ENCODE peak calls at places on chromosomes 4 and X, in eight cellular contexts. T, Z, M, S, O, F, X and K are unnamed samples. For H3K27me3, the result is how much of the 10 kb centered on the place peaks cover.

GRCh38 chrX:149871940-149872339 is 9.0 kb upstream of the MAGEA8 start:
- DNase-seq in M (peak), T (no peak), S (peak), O (peak), Z (peak), F (no peak), X (no peak), K (no peak)

GRCh38 chr4:8700576-8700975 is 108.0 kb downstream of the CPZ start:
- DNase-seq in S (no peak), O (no peak), M (peak), F (no peak), T (no peak), X (no peak), Z (no peak), K (no peak)

GRCh38 chrX:109393859-109394258 is 88.0 kb downstream of the GUCY2F start:
- DNase-seq in M (no peak), T (no peak), X (no peak), F (no peak), Z (no peak), O (no peak), S (no peak), K (no peak)

GRCh38 chrX:137119049-137119448 is 85.3 kb upstream of the GPR101 start:
- DNase-seq in X (no peak), O (no peak), T (no peak), S (no peak), Z (no peak), F (no peak), M (no peak), K (no peak)

GRCh38 chr4:144336633-144337032 is 196.1 kb upstream of the GYPA start:
- DNase-seq in F (no peak), O (no peak), X (no peak), Z (no peak), S (no peak), T (no peak), M (no peak), K (no peak)

GRCh38 chrX:37455381-37455780 is 106.2 kb downstream of the PRRG1 start:
- DNase-seq in T (no peak), F (no peak), S (no peak), O (no peak), Z (no peak), X (no peak), M (no peak), K (no peak)

GRCh38 chr4:55445921-55446577 is 50.3 kb downstream of the TMEM165 start:
- DNase-seq in F (peak), Z (no peak), T (no peak), M (peak), S (no peak), X (no peak), O (no peak), K (peak)

GRCh38 chr4:10461091-10461849 is 4.0 kb upstream of the ZNF518B start:
- DNase-seq in M (peak), Z (peak), X (peak), O (peak), S (peak), T (peak), F (peak), K (peak)

GRCh38 chr4:57442834-57443291 is 332.7 kb upstream of the IGFBP7 start:
- DNase-seq in S (peak), F (peak), X (no peak), T (no peak), O (peak), Z (peak), M (peak), K (peak)

GRCh38 chr4:162061214-162061613 is 102.6 kb downstream of the FSTL5 start:
- DNase-seq in Z (peak), M (no peak), F (no peak), X (no peak), S (peak), T (no peak), O (peak), K (peak)

GRCh38 chr4:121633642-121634041 is 63.1 kb downstream of the ANXA5 start:
- DNase-seq in S (no peak), O (no peak), X (no peak), Z (no peak), F (no peak), M (no peak), T (no peak), K (no peak)

GRCh38 chr4:86822136-86822535 is 27.0 kb downstream of the SLC10A6 start:
- DNase-seq in M (no peak), F (peak), S (no peak), O (no peak), Z (no peak), T (no peak), X (no peak), K (peak)

GRCh38 chrX:151505796-151506195 is 57.7 kb upstream of the PASD1 start:
- DNase-seq in M (peak), T (no peak), F (no peak), Z (peak), S (no peak), X (no peak), O (peak), K (peak)

GRCh38 chrX:127877358-127877757 is 174.8 kb downstream of the ACTRT1 start:
- DNase-seq in Z (no peak), X (no peak), F (no peak), O (no peak), S (no peak), T (no peak), M (no peak), K (no peak)

GRCh38 chr4:13524504-13525243 is 19.6 kb downstream of the NKX3-2 start:
- DNase-seq in F (peak), Z (no peak), O (no peak), S (no peak), M (peak), T (no peak), X (no peak), K (no peak)

GRCh38 chr4:78776031-78776728 is at the start of gene BMP2K:
- DNase-seq in Z (peak), F (peak), O (peak), T (peak), X (peak), S (peak), M (peak), K (no peak)

GRCh38 chrX:16512401-16512776 is 137.6 kb upstream of the S100G start:
- DNase-seq in M (no peak), S (peak), O (no peak), F (no peak), T (no peak), Z (no peak), X (no peak), K (no peak)

GRCh38 chrX:149145845-149146285 is 359.2 kb downstream of the IDS start:
- DNase-seq in O (no peak), T (no peak), X (no peak), M (peak), S (no peak), Z (no peak), F (no peak), K (no peak)

GRCh38 chrX:150094375-150094774 is 156.1 kb upstream of the EOLA2 start:
- DNase-seq in O (no peak), Z (no peak), M (peak), S (no peak), F (no peak), T (no peak), X (no peak), K (no peak)

GRCh38 chr4:27006247-27006603 is 145.6 kb downstream of the STIM2 start:
- DNase-seq in M (peak), S (no peak), F (peak), X (no peak), Z (no peak), T (no peak), O (no peak), K (no peak)

GRCh38 chr4:18777190-18777589 is 755.6 kb upstream of the LCORL start:
- DNase-seq in S (no peak), X (no peak), Z (no peak), F (no peak), T (no peak), M (no peak), O (no peak), K (no peak)

GRCh38 chrX:153948847-153949819 is 4.7 kb upstream of the RENBP start:
- DNase-seq in Z (no peak), F (no peak), M (no peak), X (no peak), T (peak), S (no peak), O (no peak), K (no peak)

GRCh38 chr4:15197005-15197404 is 194.7 kb downstream of the CPEB2 start:
- DNase-seq in Z (peak), M (peak), O (peak), X (no peak), F (peak), S (peak), T (no peak), K (peak)
- H3K27me3 ChIP-seq in Z (under half), M (under half), O (under half), X (under half), F (under half), S (under half), T (under half), K (under half)

DNA sequence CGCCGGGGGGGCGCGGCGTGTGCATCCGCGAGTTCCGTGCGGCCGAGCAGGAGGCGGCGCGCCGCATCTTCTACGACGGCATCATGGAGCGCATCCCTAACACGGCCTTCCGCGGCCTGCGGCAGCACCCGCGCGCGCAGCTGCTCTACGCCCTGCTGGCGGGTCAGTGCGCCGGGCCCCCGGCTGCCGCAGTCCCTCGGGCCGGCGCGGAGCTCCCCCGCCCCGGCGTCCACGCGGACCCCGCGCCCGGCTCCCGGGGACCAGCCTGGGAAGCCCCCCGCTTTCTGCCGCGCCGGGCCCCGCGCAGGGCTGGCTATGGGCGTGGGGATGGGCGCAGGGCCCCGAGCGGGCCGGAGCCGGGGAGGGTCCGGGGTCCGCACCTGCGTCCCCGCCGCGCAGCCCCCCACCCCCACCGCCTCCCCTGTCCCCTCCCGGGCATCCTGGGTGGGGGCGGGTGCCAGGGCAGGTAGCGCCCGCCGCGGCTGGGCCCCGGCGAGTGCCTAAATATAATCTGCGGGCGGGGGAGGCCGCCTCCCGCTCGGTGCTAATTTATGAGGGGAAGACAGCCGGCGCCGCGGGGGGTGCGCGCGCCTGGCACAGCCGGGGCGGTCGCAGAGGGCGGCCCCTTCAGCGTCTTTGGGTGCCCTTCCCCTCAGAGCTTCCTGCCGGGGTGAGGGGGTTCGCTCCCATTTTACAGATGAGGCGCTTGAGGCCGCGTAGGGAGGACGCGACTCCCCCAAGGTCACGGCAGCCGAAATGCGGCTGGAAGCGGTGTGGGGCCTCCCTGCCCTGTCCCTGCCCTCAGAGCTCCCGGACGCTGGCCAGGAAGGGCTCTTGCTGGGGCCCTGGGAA is 825 bp downstream of the NAT8L start:
- DNase-seq in O (peak), T (peak), Z (peak), M (peak), X (no peak), F (no peak), S (no peak), K (no peak)
- H3K27me3 ChIP-seq in O (under half), T (under half), Z (under half), M (under half), X (under half), F (half or more), S (under half), K (half or more)

GRCh38 chr4:98970386-98970785 is 25.1 kb upstream of the METAP1 start:
- DNase-seq in O (no peak), M (no peak), T (no peak), S (no peak), Z (no peak), F (peak), X (no peak), K (peak)
- H3K27me3 ChIP-seq in O (under half), M (under half), T (under half), S (under half), Z (under half), F (under half), X (under half), K (under half)

GRCh38 chrX:107447642-107448041 is 1.8 kb upstream of the FRMPD3 start:
- DNase-seq in S (no peak), X (no peak), T (no peak), M (peak), F (no peak), O (no peak), Z (no peak), K (no peak)

GRCh38 chrX:107451754-107452153 is 2.3 kb downstream of the FRMPD3 start:
- DNase-seq in Z (peak), S (no peak), X (no peak), M (no peak), O (no peak), F (no peak), T (peak), K (no peak)

GRCh38 chrX:107449490-107450175 is at the start of gene FRMPD3:
- DNase-seq in F (no peak), T (peak), S (no peak), Z (peak), M (peak), X (no peak), O (peak), K (no peak)

GRCh38 chrX:107448625-107449468 is 605 bp upstream of the FRMPD3 start:
- DNase-seq in O (peak), T (peak), Z (peak), X (no peak), S (peak), M (peak), F (no peak), K (no peak)

GRCh38 chrX:107450823-107451509 is 1.5 kb downstream of the FRMPD3 start:
- DNase-seq in F (no peak), S (peak), T (peak), X (no peak), O (peak), M (peak), Z (peak), K (no peak)
- H3K27me3 ChIP-seq in F (half or more), S (under half), T (under half), X (under half), O (half or more), M (under half), Z (under half), K (half or more)

DNA sequence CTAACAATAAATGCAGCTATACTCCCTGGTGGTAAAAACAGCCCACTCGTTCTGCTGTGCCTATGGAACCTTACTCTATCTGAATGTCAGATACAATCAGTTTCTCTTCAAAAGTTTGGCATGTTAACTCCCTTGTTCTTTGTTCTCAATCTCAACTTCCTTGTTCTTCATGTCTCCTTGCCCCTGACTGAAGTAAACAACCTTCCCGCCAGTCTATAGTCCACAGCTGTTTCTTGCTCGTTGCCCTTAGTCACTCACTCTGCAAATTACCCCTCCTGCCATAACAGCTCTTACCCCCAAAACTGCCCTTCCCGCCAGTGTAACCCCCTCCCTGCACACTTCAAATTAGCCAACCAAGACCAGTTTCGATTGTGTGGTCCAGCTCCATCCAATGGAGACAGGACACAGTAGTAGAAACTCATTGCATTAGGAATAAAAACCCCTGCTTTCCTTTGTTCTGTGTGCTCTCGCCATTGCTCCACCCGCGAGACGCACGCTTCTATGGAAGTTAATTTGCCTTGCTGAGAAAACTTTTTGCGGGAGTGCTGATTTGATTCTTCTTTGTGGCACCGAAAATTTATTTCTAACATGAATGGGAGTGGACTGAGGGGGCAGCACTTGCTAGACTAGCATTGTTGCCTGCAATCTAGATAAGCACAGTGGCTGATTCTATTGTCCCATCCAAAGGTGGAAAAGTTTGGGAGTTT is 7.1 kb upstream of the GPR82 start:
- DNase-seq in O (no peak), M (no peak), Z (no peak), S (no peak), T (no peak), X (no peak), F (no peak), K (no peak)
- H3K27me3 ChIP-seq in O (under half), M (under half), Z (under half), S (under half), T (under half), X (under half), F (under half), K (under half)

GRCh38 chr4:4637710-4638109 is 95.9 kb upstream of the STX18 start:
- DNase-seq in M (no peak), Z (no peak), F (no peak), O (no peak), S (no peak), X (no peak), T (no peak), K (no peak)
- H3K27me3 ChIP-seq in M (under half), Z (under half), F (under half), O (under half), S (under half), X (under half), T (under half), K (under half)

GRCh38 chr4:110614173-110614948 is 8.5 kb downstream of the PITX2 start:
- DNase-seq in M (no peak), S (no peak), F (no peak), O (no peak), T (no peak), X (no peak), Z (no peak), K (no peak)

GRCh38 chr4:110614981-110615365 is 7.9 kb downstream of the PITX2 start:
- DNase-seq in X (peak), S (no peak), F (no peak), T (no peak), M (no peak), Z (no peak), O (no peak), K (no peak)

GRCh38 chr4:110612631-110613269 is 10.1 kb downstream of the PITX2 start:
- DNase-seq in X (peak), T (no peak), S (no peak), Z (no peak), O (no peak), M (no peak), F (no peak), K (no peak)

GRCh38 chr4:110611968-110612447 is 10.9 kb downstream of the PITX2 start:
- DNase-seq in T (no peak), X (peak), F (no peak), Z (no peak), S (no peak), O (no peak), M (no peak), K (no peak)

GRCh38 chr4:110613710-110614109 is 9.2 kb downstream of the PITX2 start:
- DNase-seq in O (no peak), X (no peak), S (no peak), M (no peak), T (no peak), Z (no peak), F (no peak), K (no peak)
- H3K27me3 ChIP-seq in O (under half), X (under half), S (half or more), M (under half), T (under half), Z (half or more), F (half or more), K (under half)

GRCh38 chr4:3711183-3712111 is 54.7 kb upstream of the ADRA2C start:
- DNase-seq in Z (no peak), F (no peak), T (peak), M (no peak), X (no peak), O (no peak), S (no peak), K (no peak)
- H3K27me3 ChIP-seq in Z (under half), F (under half), T (under half), M (under half), X (under half), O (under half), S (under half), K (under half)

GRCh38 chr4:169042608-169043007 is 32.6 kb upstream of the CBR4 start:
- DNase-seq in T (no peak), Z (no peak), M (no peak), F (no peak), S (no peak), O (no peak), X (no peak), K (no peak)

GRCh38 chr4:169048867-169049266 is 38.8 kb upstream of the CBR4 start:
- DNase-seq in F (no peak), Z (no peak), S (no peak), X (no peak), T (no peak), O (no peak), M (no peak), K (no peak)

GRCh38 chr4:169044723-169045447 is 34.8 kb upstream of the CBR4 start:
- DNase-seq in O (no peak), T (no peak), S (no peak), F (no peak), M (no peak), X (no peak), Z (no peak), K (no peak)

GRCh38 chr4:169047967-169048366 is 37.9 kb upstream of the CBR4 start:
- DNase-seq in T (no peak), X (no peak), F (no peak), Z (no peak), M (no peak), S (no peak), O (no peak), K (no peak)

DNA sequence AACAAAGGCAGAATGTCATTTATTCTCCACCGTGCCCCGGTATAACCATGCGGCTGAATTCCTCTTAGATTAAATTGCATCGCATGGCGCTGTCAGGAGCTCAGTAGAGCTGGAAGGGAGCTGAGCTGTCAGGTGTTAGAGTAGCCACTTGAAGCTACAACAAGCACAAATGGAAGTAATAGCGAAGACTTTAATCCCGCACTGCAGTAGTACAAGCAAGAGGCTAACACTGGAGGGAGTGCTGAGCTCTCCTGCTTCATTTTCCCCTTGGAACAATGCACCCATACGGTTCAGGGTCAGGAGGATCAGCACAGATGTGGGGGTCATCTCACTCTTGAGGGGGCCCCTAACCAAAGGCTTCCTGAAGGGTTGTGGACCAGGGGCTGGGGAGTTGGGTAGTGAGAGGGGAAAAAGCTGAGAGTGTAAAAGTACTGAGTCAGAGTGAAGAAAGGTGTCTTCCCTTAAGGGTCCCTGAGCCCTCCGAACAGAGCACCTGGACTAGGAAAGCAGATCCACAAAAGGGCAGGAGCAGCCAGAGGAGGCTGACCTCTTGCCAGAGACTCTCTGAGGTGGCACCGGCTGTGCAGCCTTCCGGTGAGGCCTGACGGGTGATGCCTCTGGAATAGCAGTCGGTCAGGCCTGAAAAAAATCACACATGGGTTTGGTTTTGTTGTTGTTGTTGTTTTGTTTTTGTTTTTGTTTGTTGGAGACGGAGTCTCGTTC is 36.0 kb upstream of the CBR4 start:
- DNase-seq in X (no peak), S (no peak), Z (peak), M (no peak), F (no peak), O (no peak), T (no peak), K (no peak)
- H3K27me3 ChIP-seq in X (under half), S (under half), Z (under half), M (under half), F (under half), O (under half), T (under half), K (under half)

GRCh38 chrX:76398970-76399369 is 28.5 kb upstream of the MAGEE1 start:
- DNase-seq in X (no peak), F (no peak), O (no peak), T (no peak), M (no peak), S (no peak), Z (no peak), K (no peak)
- H3K27me3 ChIP-seq in X (under half), F (under half), O (under half), T (under half), M (under half), S (under half), Z (under half), K (under half)